ENCODE peak calls at places on chromosomes 3 and 15, in four cellular contexts. T, X, O and N are unnamed samples.

GRCh38 chr3:71428841-71429609 is 154.5 kb downstream of the FOXP1 start:
- DNase-seq in T (no peak), X (no peak), O (no peak), N (no peak)

GRCh38 chr3:46628980-46629379 is 16.7 kb downstream of the FAM240A start:
- DNase-seq in T (no peak), X (no peak), O (no peak), N (no peak)

GRCh38 chr3:58071480-58071971 is 63.3 kb downstream of the FLNB start:
- DNase-seq in T (no peak), X (no peak), O (no peak), N (no peak)

GRCh38 chr3:41418961-41419691 is 219.8 kb downstream of the CTNNB1 start:
- DNase-seq in T (no peak), X (no peak), O (no peak), N (no peak)

GRCh38 chr3:64031540-64032533 is 8.5 kb upstream of the PSMD6 start:
- DNase-seq in T (no peak), X (no peak), O (no peak), N (no peak)

GRCh38 chr3:188241072-188241471 is 87.1 kb downstream of the LPP start:
- DNase-seq in T (no peak), X (no peak), O (no peak), N (no peak)

GRCh38 chr3:18559323-18559972 is 134.3 kb upstream of the SATB1 start:
- DNase-seq in T (no peak), X (no peak), O (peak; percentile 12), N (no peak)

GRCh38 chr3:14997941-14998340 is 50.6 kb downstream of the NR2C2 start:
- DNase-seq in T (no peak), X (no peak), O (no peak), N (no peak)

GRCh38 chr3:124557433-124558232 is 172.6 kb upstream of the UMPS start:
- DNase-seq in T (no peak), X (no peak), O (no peak), N (no peak)

GRCh38 chr15:31306426-31307269 is 20.0 kb upstream of the KLF13 start:
- DNase-seq in T (no peak), X (no peak), O (no peak), N (no peak)

GRCh38 chr3:24287728-24288450 is 206.8 kb downstream of the THRB start:
- DNase-seq in T (no peak), X (no peak), O (no peak), N (no peak)

GRCh38 chr15:49620174-49620573 is 444 bp downstream of the FAM227B start:
- DNase-seq in T (no peak), X (no peak), O (no peak), N (peak; percentile 63)

GRCh38 chr3:170699158-170700053 is 113.5 kb upstream of the SLC7A14 start:
- DNase-seq in T (no peak), X (no peak), O (no peak), N (no peak)

GRCh38 chr3:175432338-175433025 is 573.3 kb downstream of the NAALADL2 start:
- DNase-seq in T (no peak), X (no peak), O (no peak), N (no peak)

GRCh38 chr3:37680393-37680792 is 181.3 kb upstream of the CTDSPL start:
- DNase-seq in T (no peak), X (no peak), O (no peak), N (no peak)

GRCh38 chr15:39793923-39794322 is 11.3 kb upstream of the FSIP1 start:
- DNase-seq in T (no peak), X (no peak), O (no peak), N (no peak)

GRCh38 chr15:76991048-76991447 is 3.9 kb upstream of the PSTPIP1 start:
- DNase-seq in T (no peak), X (no peak), O (no peak), N (peak; percentile 75)

GRCh38 chr3:61929631-61930030 is 368.3 kb downstream of the PTPRG start:
- DNase-seq in T (no peak), X (no peak), O (no peak), N (no peak)

GRCh38 chr15:44435893-44436667 is 8.7 kb downstream of the CTDSPL2 start:
- DNase-seq in T (no peak), X (no peak), O (no peak), N (no peak)

GRCh38 chr15:64197425-64197824 is 34.6 kb upstream of the PPIB start:
- DNase-seq in T (no peak), X (no peak), O (no peak), N (no peak)

GRCh38 chr3:156433910-156434309 is 121.0 kb downstream of the SSR3 start:
- DNase-seq in T (no peak), X (no peak), O (no peak), N (no peak)

GRCh38 chr3:62926494-62926893 is 51.3 kb upstream of the CADPS start:
- DNase-seq in T (no peak), X (no peak), O (no peak), N (no peak)

GRCh38 chr15:52879862-52880261 is 89.7 kb upstream of the ONECUT1 start:
- DNase-seq in T (no peak), X (no peak), O (no peak), N (no peak)

GRCh38 chr3:52313774-52314188 is 2.3 kb upstream of the DNAH1 start:
- DNase-seq in T (peak; percentile 61), X (peak; percentile 78), O (no peak), N (no peak)
- TF ChIP-seq SPI1 in T (peak; percentile 99), X (peak; percentile 100), O (no peak), N (no peak)

DNA sequence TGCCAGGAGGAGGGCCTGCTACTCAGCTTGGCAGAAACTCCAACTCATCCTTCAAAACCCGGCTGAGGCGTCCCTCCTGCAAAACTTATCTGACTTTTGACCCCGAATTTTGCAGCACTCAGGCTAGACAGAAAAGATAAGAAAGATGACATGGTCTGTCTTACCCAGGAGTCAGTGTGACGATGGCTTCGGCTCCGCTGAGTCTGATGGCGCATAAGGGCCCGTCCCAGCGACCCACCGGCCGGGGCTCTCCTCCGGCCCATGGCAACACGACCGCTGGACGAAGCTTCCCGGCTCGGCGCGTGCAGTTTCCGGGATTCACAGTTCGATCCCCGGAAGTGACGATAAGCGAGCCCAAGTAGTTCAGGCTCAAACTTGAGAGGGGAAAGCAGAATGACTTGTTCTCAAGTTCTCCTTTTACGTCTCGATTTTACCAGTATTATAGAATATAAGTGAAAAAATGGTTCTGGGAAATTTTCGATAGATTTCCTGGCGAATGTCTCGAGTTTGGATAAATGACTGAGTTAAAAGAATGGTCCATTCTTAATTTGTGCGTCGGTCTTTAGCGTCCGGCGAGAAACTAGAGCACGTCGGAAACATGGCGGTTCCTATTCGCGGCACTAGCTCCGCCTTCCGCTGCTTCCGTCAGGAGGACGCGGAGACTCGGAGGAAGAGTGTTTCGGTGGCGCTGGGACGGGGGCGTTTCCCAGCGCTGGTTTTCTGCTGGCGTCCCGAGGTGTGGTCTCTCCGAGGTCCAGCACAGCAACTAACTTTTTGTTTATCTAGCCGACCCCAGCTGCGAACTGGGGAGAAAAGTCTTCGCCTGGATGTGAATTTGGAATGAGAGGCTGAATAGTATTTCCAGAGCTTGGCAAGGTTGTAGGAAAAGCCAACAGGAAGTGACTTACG is at the start of gene LSG1:
- DNase-seq in T (peak; percentile 76), X (peak; percentile 66), O (peak; percentile 84), N (peak; percentile 78)
- TF ChIP-seq SPI1 in T (peak; percentile 14), X (peak; percentile 37), O (no peak), N (peak; percentile 8)

GRCh38 chr15:89115547-89115946 is 27.3 kb downstream of the ABHD2 start:
- DNase-seq in T (no peak), X (no peak), O (no peak), N (no peak)
- TF ChIP-seq SPI1 in T (no peak), X (no peak), O (no peak), N (no peak)

DNA sequence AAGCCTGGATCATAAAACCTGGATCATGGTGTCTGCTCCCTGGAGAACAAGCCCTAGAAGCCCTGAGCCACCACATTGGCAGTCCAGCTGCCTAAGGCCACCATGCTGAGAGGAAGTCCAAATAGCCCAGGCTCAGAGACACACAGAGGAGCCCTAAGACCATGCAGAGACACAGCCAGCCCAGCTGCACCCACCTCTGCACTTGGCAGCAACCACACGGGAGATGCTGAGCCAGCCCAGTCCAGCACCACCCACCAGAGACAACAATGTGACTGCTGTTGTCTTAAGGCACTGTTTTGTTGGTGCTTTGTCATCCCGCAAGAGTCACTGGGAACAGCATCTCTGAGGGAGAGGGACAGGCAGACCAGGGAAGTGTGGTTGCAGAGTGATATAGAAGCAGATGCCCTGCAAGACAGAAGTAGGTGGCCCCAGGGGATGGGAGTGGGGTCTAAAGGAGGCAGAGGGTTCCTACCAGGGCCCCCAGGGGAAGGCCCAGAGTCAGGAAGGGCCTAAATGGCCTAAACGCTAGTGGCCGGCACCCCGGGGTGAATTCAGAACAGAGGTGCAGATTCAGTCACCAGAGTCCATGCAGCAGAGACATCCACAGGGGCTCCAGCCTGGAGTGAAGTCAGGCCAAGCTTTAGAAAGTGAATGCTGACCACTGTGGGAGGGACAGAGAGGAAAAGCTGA is 105.4 kb upstream of the PRR20G start:
- DNase-seq in T (no peak), X (no peak), O (no peak), N (no peak)
- TF ChIP-seq SPI1 in T (no peak), X (no peak), O (no peak), N (no peak)

GRCh38 chr3:65638301-65638700 is 400.4 kb downstream of the MAGI1 start:
- DNase-seq in T (no peak), X (no peak), O (no peak), N (no peak)

GRCh38 chr3:65633018-65633417 is 405.7 kb downstream of the MAGI1 start:
- DNase-seq in T (no peak), X (no peak), O (no peak), N (no peak)

GRCh38 chr3:65639444-65639843 is 399.3 kb downstream of the MAGI1 start:
- DNase-seq in T (no peak), X (no peak), O (no peak), N (no peak)

GRCh38 chr3:65635661-65636060 is 403.1 kb downstream of the MAGI1 start:
- DNase-seq in T (no peak), X (no peak), O (no peak), N (no peak)

DNA sequence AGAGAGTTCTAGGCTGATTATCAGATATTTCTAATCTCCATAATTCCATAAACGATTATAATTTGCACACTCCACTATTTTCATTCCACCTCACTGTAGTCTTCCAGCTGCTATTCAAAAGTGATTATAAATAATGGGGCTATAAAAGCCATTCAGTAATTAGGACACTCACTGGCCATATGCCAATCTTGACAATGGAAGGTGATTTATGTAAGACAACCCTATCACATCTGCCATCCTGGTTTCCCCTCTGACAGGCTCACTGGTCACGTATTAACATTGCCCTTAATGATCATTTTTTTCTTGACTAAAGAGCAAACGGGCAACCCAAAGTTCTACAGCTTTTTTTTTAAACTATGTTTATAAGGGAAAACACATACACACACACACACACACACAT is 402.4 kb downstream of the MAGI1 start:
- DNase-seq in T (no peak), X (no peak), O (no peak), N (no peak)
- TF ChIP-seq SPI1 in T (no peak), X (no peak), O (no peak), N (no peak)

GRCh38 chr3:155232605-155233004 is 60.9 kb downstream of the STRIT1 start:
- DNase-seq in T (no peak), X (no peak), O (no peak), N (no peak)
- TF ChIP-seq SPI1 in T (no peak), X (no peak), O (no peak), N (no peak)